ENCODE peak calls at places on chromosome 10, in four cellular contexts. One of them, this sample, is unnamed.

GRCh38 chr10:57262908-57263307 is 901.8 kb upstream of the ZWINT start:
- DNase-seq in K562: no peak
- DNase-seq in HepG2: no peak
- DNase-seq in GM12878: no peak
- DNase-seq in this sample: no peak

GRCh38 chr10:94183666-94184264 is 179.0 kb downstream of the NOC3L start:
- DNase-seq in K562: no peak
- DNase-seq in HepG2: no peak
- DNase-seq in GM12878: no peak
- DNase-seq in this sample: no peak

GRCh38 chr10:33211123-33211878 is 123.2 kb downstream of the NRP1 start:
- DNase-seq in K562: no peak
- DNase-seq in HepG2: no peak
- DNase-seq in GM12878: no peak
- DNase-seq in this sample: no peak

GRCh38 chr10:119769886-119770285 is 44.0 kb downstream of the INPP5F start:
- DNase-seq in K562: no peak
- DNase-seq in HepG2: no peak
- DNase-seq in GM12878: no peak
- DNase-seq in this sample: no peak

GRCh38 chr10:15262036-15262713 is 93.7 kb upstream of the NMT2 start:
- DNase-seq in K562: no peak
- DNase-seq in HepG2: peak; percentile 28
- DNase-seq in GM12878: no peak
- DNase-seq in this sample: peak; percentile 21

GRCh38 chr10:112977294-112977951 is 27.4 kb downstream of the TCF7L2 start:
- DNase-seq in K562: no peak
- DNase-seq in HepG2: no peak
- DNase-seq in GM12878: no peak
- DNase-seq in this sample: no peak

GRCh38 chr10:43901744-43902504 is 253.2 kb upstream of the ZNF32 start:
- DNase-seq in K562: no peak
- DNase-seq in HepG2: no peak
- DNase-seq in GM12878: no peak
- DNase-seq in this sample: no peak

GRCh38 chr10:114681542-114681941 is 23.5 kb upstream of the ABLIM1 start:
- DNase-seq in K562: no peak
- DNase-seq in HepG2: no peak
- DNase-seq in GM12878: no peak
- DNase-seq in this sample: no peak

GRCh38 chr10:116721991-116722392 is 20.4 kb downstream of the HSPA12A start:
- DNase-seq in K562: no peak
- DNase-seq in HepG2: no peak
- DNase-seq in GM12878: no peak
- DNase-seq in this sample: no peak

GRCh38 chr10:85262992-85263391 is 934.6 kb downstream of the CCSER2 start:
- DNase-seq in K562: no peak
- DNase-seq in HepG2: no peak
- DNase-seq in GM12878: no peak
- DNase-seq in this sample: no peak

GRCh38 chr10:19652750-19653149 is 163.5 kb upstream of the PLXDC2 start:
- DNase-seq in K562: no peak
- DNase-seq in HepG2: no peak
- DNase-seq in GM12878: no peak
- DNase-seq in this sample: no peak

GRCh38 chr10:13908475-13908874 is 321.7 kb downstream of the PRPF18 start:
- DNase-seq in K562: no peak
- DNase-seq in HepG2: no peak
- DNase-seq in GM12878: no peak
- DNase-seq in this sample: no peak

GRCh38 chr10:99532687-99533495 is at the start of gene NKX2-3:
- DNase-seq in K562: peak; percentile 45
- DNase-seq in HepG2: no peak
- DNase-seq in GM12878: no peak
- DNase-seq in this sample: peak; percentile 88

GRCh38 chr10:79385804-79386531 is 38.7 kb downstream of the PPIF start:
- DNase-seq in K562: peak; percentile 46
- DNase-seq in HepG2: no peak
- DNase-seq in GM12878: no peak
- DNase-seq in this sample: no peak

GRCh38 chr10:79562135-79562756 is 2.0 kb upstream of the SFTPA2 start:
- DNase-seq in K562: peak; percentile 65
- DNase-seq in HepG2: peak; percentile 36
- DNase-seq in GM12878: no peak
- DNase-seq in this sample: peak; percentile 68

GRCh38 chr10:13990392-13990805 is 340.3 kb downstream of the FRMD4A start:
- DNase-seq in K562: no peak
- DNase-seq in HepG2: no peak
- DNase-seq in GM12878: no peak
- DNase-seq in this sample: no peak

GRCh38 chr10:112261281-112261822 is 21.8 kb upstream of the TECTB start:
- DNase-seq in K562: peak; percentile 13
- DNase-seq in HepG2: peak; percentile 100
- DNase-seq in GM12878: no peak
- DNase-seq in this sample: no peak

GRCh38 chr10:47022311-47023131 is 111.3 kb downstream of the PTPN20 start:
- DNase-seq in K562: no peak
- DNase-seq in HepG2: no peak
- DNase-seq in GM12878: no peak
- DNase-seq in this sample: no peak

GRCh38 chr10:48981310-48981907 is 41.8 kb upstream of the LRRC18 start:
- DNase-seq in K562: peak; percentile 84
- DNase-seq in HepG2: peak; percentile 24
- DNase-seq in GM12878: no peak
- DNase-seq in this sample: peak; percentile 67

GRCh38 chr10:84049300-84050015 is 89.9 kb upstream of the GHITM start:
- DNase-seq in K562: no peak
- DNase-seq in HepG2: no peak
- DNase-seq in GM12878: no peak
- DNase-seq in this sample: no peak

GRCh38 chr10:61793760-61794713 is 107.5 kb upstream of the ARID5B start:
- DNase-seq in K562: no peak
- DNase-seq in HepG2: no peak
- DNase-seq in GM12878: no peak
- DNase-seq in this sample: no peak

GRCh38 chr10:132713421-132714095 is 72.4 kb downstream of the NKX6-2 start:
- DNase-seq in K562: no peak
- DNase-seq in HepG2: no peak
- DNase-seq in GM12878: no peak
- DNase-seq in this sample: no peak

GRCh38 chr10:101224910-101225823 is 4.1 kb downstream of the LBX1 start:
- DNase-seq in K562: no peak
- DNase-seq in HepG2: no peak
- DNase-seq in GM12878: no peak
- DNase-seq in this sample: no peak

GRCh38 chr10:92575961-92576360 is 2.1 kb upstream of the IDE start:
- DNase-seq in K562: no peak
- DNase-seq in HepG2: no peak
- DNase-seq in GM12878: no peak
- DNase-seq in this sample: no peak

GRCh38 chr10:99372546-99373271 is 43.6 kb downstream of the CNNM1 start:
- DNase-seq in K562: no peak
- DNase-seq in HepG2: peak; percentile 25
- DNase-seq in GM12878: no peak
- DNase-seq in this sample: no peak

GRCh38 chr10:43607199-43607573 is 948 bp downstream of the ZNF485 start:
- DNase-seq in K562: peak; percentile 44
- DNase-seq in HepG2: no peak
- DNase-seq in GM12878: no peak
- DNase-seq in this sample: no peak

GRCh38 chr10:14056545-14057332 is 274.0 kb downstream of the FRMD4A start:
- DNase-seq in K562: no peak
- DNase-seq in HepG2: no peak
- DNase-seq in GM12878: no peak
- DNase-seq in this sample: no peak

GRCh38 chr10:24209421-24209770 is 458 bp downstream of the KIAA1217 start:
- DNase-seq in K562: no peak
- DNase-seq in HepG2: no peak
- DNase-seq in GM12878: no peak
- DNase-seq in this sample: peak; percentile 13

GRCh38 chr10:54800677-54801480 is at the start of gene PCDH15:
- DNase-seq in K562: no peak
- DNase-seq in HepG2: peak; percentile 14
- DNase-seq in GM12878: peak; percentile 1
- DNase-seq in this sample: no peak

GRCh38 chr10:22927661-22928403 is at the start of gene ARMC3:
- DNase-seq in K562: peak; percentile 44
- DNase-seq in HepG2: peak; percentile 41
- DNase-seq in GM12878: no peak
- DNase-seq in this sample: peak; percentile 57

GRCh38 chr10:45553155-45553554 is 119.4 kb downstream of the ZFAND4 start:
- DNase-seq in K562: no peak
- DNase-seq in HepG2: no peak
- DNase-seq in GM12878: no peak
- DNase-seq in this sample: no peak

GRCh38 chr10:663844-664243 is 25.6 kb downstream of the DIP2C start:
- DNase-seq in K562: no peak
- DNase-seq in HepG2: no peak
- DNase-seq in GM12878: no peak
- DNase-seq in this sample: no peak

GRCh38 chr10:72087969-72088878 is at the start of gene SPOCK2:
- DNase-seq in K562: no peak
- DNase-seq in HepG2: no peak
- DNase-seq in GM12878: no peak
- DNase-seq in this sample: no peak

GRCh38 chr10:80407836-80408197 is 534 bp upstream of the PRXL2A start:
- DNase-seq in K562: no peak
- DNase-seq in HepG2: peak; percentile 63
- DNase-seq in GM12878: no peak
- DNase-seq in this sample: peak; percentile 69

GRCh38 chr10:29435809-29436501 is 147.1 kb downstream of the LYZL1 start:
- DNase-seq in K562: no peak
- DNase-seq in HepG2: peak; percentile 75
- DNase-seq in GM12878: no peak
- DNase-seq in this sample: no peak

GRCh38 chr10:43249151-43249961 is 17.5 kb downstream of the RASGEF1A start:
- DNase-seq in K562: no peak
- DNase-seq in HepG2: no peak
- DNase-seq in GM12878: no peak
- DNase-seq in this sample: no peak

GRCh38 chr10:13960603-13961002 is 370.1 kb downstream of the FRMD4A start:
- DNase-seq in K562: no peak
- DNase-seq in HepG2: no peak
- DNase-seq in GM12878: no peak
- DNase-seq in this sample: no peak

DNA sequence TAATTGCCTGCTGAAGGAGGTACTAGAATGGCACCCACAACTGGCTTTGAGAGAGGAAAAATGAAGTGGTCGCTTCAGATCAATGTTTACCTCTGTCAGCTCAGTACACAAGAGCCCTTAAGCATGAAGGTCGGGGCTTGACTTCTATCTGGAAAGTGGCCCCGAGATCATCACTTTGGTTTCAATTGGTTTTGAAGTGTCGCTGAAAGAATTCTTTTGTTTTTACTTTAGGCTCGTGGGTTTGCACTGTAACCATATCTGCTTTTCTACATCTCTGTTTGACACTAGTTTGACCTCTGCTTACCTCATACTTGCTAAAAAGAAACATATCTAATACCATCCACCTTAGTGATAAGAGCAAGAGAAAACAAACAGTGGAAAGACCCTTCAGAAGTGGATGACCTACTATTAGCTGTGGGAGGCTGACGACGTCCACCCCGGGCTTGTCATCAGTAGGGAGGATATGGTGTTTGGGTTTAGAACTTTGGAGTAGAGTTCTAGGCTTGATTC is 361.8 kb downstream of the GATA3 start:
- DNase-seq in K562: no peak
- DNase-seq in HepG2: no peak
- DNase-seq in GM12878: no peak
- DNase-seq in this sample: no peak
- TF ChIP-seq HDAC2 in K562: no peak
- TF ChIP-seq HDAC2 in HepG2: no peak
- TF ChIP-seq HDAC2 in GM12878: no peak
- TF ChIP-seq HDAC2 in this sample: no peak

GRCh38 chr10:9254353-9254752 is 1199.9 kb downstream of the GATA3 start:
- DNase-seq in K562: no peak
- DNase-seq in HepG2: no peak
- DNase-seq in GM12878: no peak
- DNase-seq in this sample: no peak
- TF ChIP-seq JUNB in K562: no peak
- TF ChIP-seq JUNB in HepG2: no peak
- TF ChIP-seq JUNB in GM12878: no peak
- TF ChIP-seq JUNB in this sample: no peak

GRCh38 chr10:97445722-97446639 is at the start of the genes EXOSC1 and ZDHHC16:
- DNase-seq in K562: peak; percentile 98
- DNase-seq in HepG2: peak; percentile 97
- DNase-seq in GM12878: peak; percentile 93
- DNase-seq in this sample: peak; percentile 100

GRCh38 chr10:97445357-97445721 is 467 bp downstream of the EXOSC1 start:
- DNase-seq in K562: no peak
- DNase-seq in HepG2: no peak
- DNase-seq in GM12878: no peak
- DNase-seq in this sample: no peak

GRCh38 chr10:97442277-97442676 is 3.5 kb downstream of the EXOSC1 start:
- DNase-seq in K562: no peak
- DNase-seq in HepG2: no peak
- DNase-seq in GM12878: no peak
- DNase-seq in this sample: no peak

DNA sequence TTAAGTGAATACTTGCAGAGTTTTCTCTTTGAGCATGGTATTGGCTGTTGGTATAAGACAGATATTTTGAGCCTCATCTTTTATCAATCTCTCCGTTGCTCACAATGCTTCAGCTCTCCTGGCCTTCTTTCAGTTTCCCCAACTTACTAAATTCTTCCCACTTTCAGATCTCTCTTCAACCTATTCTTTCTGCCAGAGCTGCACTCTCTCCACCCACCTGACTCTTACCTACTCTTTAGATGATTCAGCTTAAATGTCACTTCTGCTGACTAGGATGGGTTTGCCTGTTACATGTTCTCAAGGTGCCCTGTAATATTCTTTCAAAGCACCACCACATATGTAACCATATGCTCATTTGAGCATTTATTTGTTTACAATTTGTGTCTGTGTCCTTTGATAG is 1.6 kb downstream of the EXOSC1 start:
- DNase-seq in K562: no peak
- DNase-seq in HepG2: no peak
- DNase-seq in GM12878: no peak
- DNase-seq in this sample: no peak
- TF ChIP-seq HDAC2 in K562: no peak
- TF ChIP-seq HDAC2 in HepG2: no peak
- TF ChIP-seq HDAC2 in GM12878: no peak
- TF ChIP-seq HDAC2 in this sample: no peak

GRCh38 chr10:69332278-69333010 is 54.1 kb downstream of the HK1 start:
- DNase-seq in K562: no peak
- DNase-seq in HepG2: no peak
- DNase-seq in GM12878: no peak
- DNase-seq in this sample: no peak
- TF ChIP-seq JUNB in K562: no peak
- TF ChIP-seq JUNB in HepG2: no peak
- TF ChIP-seq JUNB in GM12878: no peak
- TF ChIP-seq JUNB in this sample: no peak

GRCh38 chr10:124017729-124018128 is 75.7 kb downstream of the CHST15 start:
- DNase-seq in K562: no peak
- DNase-seq in HepG2: no peak
- DNase-seq in GM12878: no peak
- DNase-seq in this sample: no peak
- TF ChIP-seq HDAC2 in K562: no peak
- TF ChIP-seq HDAC2 in HepG2: no peak
- TF ChIP-seq HDAC2 in GM12878: no peak
- TF ChIP-seq HDAC2 in this sample: no peak